ENCODE peak calls at places on chromosomes 11 and 22, in five cellular contexts. One of them, this sample, is unnamed.

GRCh38 chr22:22394589-22394988 is 114.0 kb downstream of the ZNF280B start:
- DNase-seq in neuronal stem cell: no peak
- DNase-seq in trophoblast cell: no peak
- DNase-seq in H9: no peak
- DNase-seq in mesenchymal stem cell: no peak
- DNase-seq in this sample: no peak

GRCh38 chr11:104556606-104557301 is 341.5 kb downstream of the CASP12 start:
- DNase-seq in neuronal stem cell: no peak
- DNase-seq in trophoblast cell: no peak
- DNase-seq in H9: no peak
- DNase-seq in mesenchymal stem cell: no peak
- DNase-seq in this sample: no peak

GRCh38 chr11:125410091-125410490 is 86.0 kb downstream of the FEZ1 start:
- DNase-seq in neuronal stem cell: no peak
- DNase-seq in trophoblast cell: peak
- DNase-seq in H9: peak
- DNase-seq in mesenchymal stem cell: peak
- DNase-seq in this sample: peak

GRCh38 chr11:127451852-127452251 is 451.3 kb upstream of the KIRREL3 start:
- DNase-seq in neuronal stem cell: no peak
- DNase-seq in trophoblast cell: no peak
- DNase-seq in H9: no peak
- DNase-seq in mesenchymal stem cell: no peak
- DNase-seq in this sample: no peak

GRCh38 chr11:94511932-94512781 is at the start of gene C11orf97:
- DNase-seq in neuronal stem cell: peak
- DNase-seq in trophoblast cell: peak
- DNase-seq in H9: peak
- DNase-seq in mesenchymal stem cell: peak
- DNase-seq in this sample: peak

GRCh38 chr11:83241291-83241946 is 44.7 kb downstream of the CCDC90B start:
- DNase-seq in neuronal stem cell: peak
- DNase-seq in trophoblast cell: peak
- DNase-seq in H9: peak
- DNase-seq in mesenchymal stem cell: peak
- DNase-seq in this sample: no peak

GRCh38 chr11:134510641-134511040 is 98.6 kb upstream of the B3GAT1 start:
- DNase-seq in neuronal stem cell: no peak
- DNase-seq in trophoblast cell: no peak
- DNase-seq in H9: no peak
- DNase-seq in mesenchymal stem cell: no peak
- DNase-seq in this sample: no peak

GRCh38 chr11:133819114-133819513 is 26.2 kb downstream of the SPATA19 start:
- DNase-seq in neuronal stem cell: no peak
- DNase-seq in trophoblast cell: no peak
- DNase-seq in H9: peak
- DNase-seq in mesenchymal stem cell: no peak
- DNase-seq in this sample: peak

GRCh38 chr11:75513250-75513649 is 12.5 kb downstream of the GDPD5 start:
- DNase-seq in neuronal stem cell: no peak
- DNase-seq in trophoblast cell: no peak
- DNase-seq in H9: no peak
- DNase-seq in mesenchymal stem cell: no peak
- DNase-seq in this sample: no peak

GRCh38 chr11:17720796-17721171 is 1.4 kb downstream of the MYOD1 start:
- DNase-seq in neuronal stem cell: no peak
- DNase-seq in trophoblast cell: no peak
- DNase-seq in H9: peak
- DNase-seq in mesenchymal stem cell: no peak
- DNase-seq in this sample: no peak

GRCh38 chr22:41603873-41604332 is 14.3 kb upstream of the PMM1 start:
- DNase-seq in neuronal stem cell: no peak
- DNase-seq in trophoblast cell: no peak
- DNase-seq in H9: no peak
- DNase-seq in mesenchymal stem cell: no peak
- DNase-seq in this sample: no peak

GRCh38 chr11:111039982-111040381 is 205.5 kb upstream of the POU2AF2 start:
- DNase-seq in neuronal stem cell: no peak
- DNase-seq in trophoblast cell: no peak
- DNase-seq in H9: no peak
- DNase-seq in mesenchymal stem cell: no peak
- DNase-seq in this sample: no peak
- H2BK12ac ChIP-seq in neuronal stem cell: no peak
- H2BK12ac ChIP-seq in trophoblast cell: no peak
- H2BK12ac ChIP-seq in H9: no peak
- H2BK12ac ChIP-seq in mesenchymal stem cell: no peak
- H2BK12ac ChIP-seq in this sample: no peak

DNA sequence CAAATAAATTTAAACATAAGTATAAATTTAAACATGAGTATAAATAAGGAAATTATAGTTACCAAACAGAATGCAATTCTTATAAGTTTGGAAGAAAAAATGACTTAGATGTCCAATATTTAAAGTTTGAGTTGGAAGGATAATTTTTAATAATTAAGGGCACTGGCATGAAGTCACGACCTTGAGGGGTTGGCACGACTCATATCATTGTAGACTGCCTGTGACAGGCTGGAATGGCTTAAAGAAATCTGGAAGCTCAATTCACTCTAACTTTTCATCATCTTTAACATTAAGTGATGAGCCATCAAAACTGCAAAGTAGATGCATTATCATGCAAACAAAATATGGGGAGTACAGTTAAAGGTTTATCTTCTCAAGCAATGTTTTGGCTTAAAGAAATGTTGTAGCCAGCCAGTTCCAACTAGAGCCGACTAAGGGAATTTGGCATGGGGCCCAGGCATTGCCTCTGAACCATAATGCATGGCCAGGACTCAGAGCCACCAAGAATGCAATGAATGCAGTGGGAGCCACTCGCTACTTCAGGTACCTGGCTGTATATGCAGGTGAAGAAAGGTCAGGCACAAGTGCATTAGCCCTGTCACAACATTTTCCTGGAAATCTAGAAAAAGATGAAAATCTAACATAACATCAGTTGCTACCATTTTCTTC is 33.4 kb downstream of the PGR start:
- DNase-seq in neuronal stem cell: no peak
- DNase-seq in trophoblast cell: no peak
- DNase-seq in H9: no peak
- DNase-seq in mesenchymal stem cell: no peak
- DNase-seq in this sample: no peak
- H2BK12ac ChIP-seq in neuronal stem cell: no peak
- H2BK12ac ChIP-seq in trophoblast cell: no peak
- H2BK12ac ChIP-seq in H9: no peak
- H2BK12ac ChIP-seq in mesenchymal stem cell: no peak
- H2BK12ac ChIP-seq in this sample: no peak

DNA sequence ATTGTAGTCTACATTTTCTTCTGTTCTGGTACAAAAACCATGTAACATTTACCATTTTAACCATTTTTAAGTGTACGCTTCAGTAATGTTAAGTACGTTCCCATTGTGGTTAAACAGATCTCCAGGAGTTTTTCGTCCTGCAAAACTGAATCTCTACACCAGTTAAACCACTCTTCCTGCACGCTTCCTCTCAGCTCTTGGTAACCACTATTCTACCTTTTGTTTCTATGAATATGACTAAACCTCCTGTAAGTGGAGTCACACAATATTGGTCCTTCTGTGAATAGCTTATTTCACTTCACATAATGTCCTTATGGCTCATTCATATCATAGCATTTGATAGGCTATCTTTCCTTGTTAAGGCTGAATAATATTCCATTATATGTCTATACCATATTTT is 7.1 kb upstream of the EXT2 start:
- DNase-seq in neuronal stem cell: no peak
- DNase-seq in trophoblast cell: no peak
- DNase-seq in H9: no peak
- DNase-seq in mesenchymal stem cell: no peak
- DNase-seq in this sample: no peak
- H2BK12ac ChIP-seq in neuronal stem cell: no peak
- H2BK12ac ChIP-seq in trophoblast cell: no peak
- H2BK12ac ChIP-seq in H9: no peak
- H2BK12ac ChIP-seq in mesenchymal stem cell: no peak
- H2BK12ac ChIP-seq in this sample: no peak

DNA sequence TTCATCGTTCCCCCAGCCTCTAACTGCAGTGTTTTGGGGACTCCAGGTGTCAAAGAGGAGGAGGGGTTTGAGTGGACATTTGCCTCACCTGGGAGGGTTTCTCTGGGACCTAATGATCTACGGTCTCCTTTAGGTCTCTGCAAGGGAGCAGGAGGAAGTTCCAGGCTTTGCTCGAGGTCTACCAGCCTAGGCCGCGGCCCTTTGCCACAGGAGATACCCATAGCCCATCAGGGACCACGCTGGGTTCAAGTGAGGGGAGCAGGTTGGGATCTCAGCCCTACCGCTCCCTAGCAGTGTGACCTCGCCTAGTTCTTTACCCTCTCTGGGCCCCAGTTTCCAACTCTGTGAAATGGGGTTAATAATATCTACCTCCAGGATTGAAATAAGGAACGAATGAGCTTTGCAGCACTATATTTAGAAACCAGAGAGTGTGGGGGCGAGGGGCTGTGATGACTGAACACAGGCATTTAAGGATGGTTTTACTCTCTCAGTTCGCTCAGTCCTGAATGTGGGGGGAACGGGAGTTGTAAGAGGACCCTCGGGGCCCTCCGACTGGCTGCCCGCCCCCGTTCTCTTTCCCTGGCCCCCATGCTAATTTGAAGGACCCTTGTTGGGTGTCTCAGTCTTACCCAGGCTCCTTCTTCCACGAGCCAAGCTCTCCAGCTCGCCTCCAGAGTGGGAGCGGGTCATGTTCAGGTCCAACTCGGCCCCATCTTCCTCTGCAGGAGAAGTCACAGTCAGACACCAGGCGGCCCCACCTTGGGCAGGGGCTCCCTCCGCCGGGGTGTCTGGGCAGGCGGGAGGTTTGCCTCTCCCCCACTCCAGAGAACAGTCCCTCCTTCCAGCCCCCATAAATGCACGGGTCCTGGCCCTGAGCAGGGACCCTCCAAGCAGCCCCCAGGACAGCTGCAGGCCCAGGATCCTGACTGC is 11.7 kb downstream of the PDGFB start:
- DNase-seq in neuronal stem cell: no peak
- DNase-seq in trophoblast cell: no peak
- DNase-seq in H9: no peak
- DNase-seq in mesenchymal stem cell: no peak
- DNase-seq in this sample: no peak
- H2BK12ac ChIP-seq in neuronal stem cell: peak
- H2BK12ac ChIP-seq in trophoblast cell: peak
- H2BK12ac ChIP-seq in H9: peak
- H2BK12ac ChIP-seq in mesenchymal stem cell: no peak
- H2BK12ac ChIP-seq in this sample: peak

DNA sequence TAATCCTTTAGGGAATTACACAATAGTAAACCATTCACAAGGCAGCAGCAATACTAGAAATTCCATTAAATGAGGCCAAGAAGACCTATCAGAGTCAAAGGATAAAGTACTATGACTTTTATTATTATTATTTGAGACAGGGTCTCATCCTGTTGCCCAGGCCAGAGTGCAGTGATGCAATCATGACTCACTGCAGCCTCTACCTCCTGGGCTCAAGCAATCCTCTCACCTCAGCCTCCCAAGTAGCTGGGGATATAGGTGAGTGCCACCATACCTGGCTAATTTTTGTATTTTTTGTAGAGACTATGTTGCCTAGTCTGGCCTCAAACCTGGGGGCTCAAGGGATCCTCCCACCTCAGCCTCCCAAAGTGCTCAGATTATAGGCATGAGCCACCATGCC is 51.8 kb downstream of the TTC28 start:
- DNase-seq in neuronal stem cell: no peak
- DNase-seq in trophoblast cell: no peak
- DNase-seq in H9: no peak
- DNase-seq in mesenchymal stem cell: no peak
- DNase-seq in this sample: no peak
- H2BK12ac ChIP-seq in neuronal stem cell: no peak
- H2BK12ac ChIP-seq in trophoblast cell: no peak
- H2BK12ac ChIP-seq in H9: no peak
- H2BK12ac ChIP-seq in mesenchymal stem cell: no peak
- H2BK12ac ChIP-seq in this sample: no peak

GRCh38 chr11:66176650-66177049 is 91.8 kb upstream of the RAB1B start:
- DNase-seq in neuronal stem cell: no peak
- DNase-seq in trophoblast cell: no peak
- DNase-seq in H9: no peak
- DNase-seq in mesenchymal stem cell: no peak
- DNase-seq in this sample: no peak

GRCh38 chr11:66168289-66168688 is 98.2 kb downstream of the PACS1 start:
- DNase-seq in neuronal stem cell: no peak
- DNase-seq in trophoblast cell: no peak
- DNase-seq in H9: no peak
- DNase-seq in mesenchymal stem cell: no peak
- DNase-seq in this sample: no peak

DNA sequence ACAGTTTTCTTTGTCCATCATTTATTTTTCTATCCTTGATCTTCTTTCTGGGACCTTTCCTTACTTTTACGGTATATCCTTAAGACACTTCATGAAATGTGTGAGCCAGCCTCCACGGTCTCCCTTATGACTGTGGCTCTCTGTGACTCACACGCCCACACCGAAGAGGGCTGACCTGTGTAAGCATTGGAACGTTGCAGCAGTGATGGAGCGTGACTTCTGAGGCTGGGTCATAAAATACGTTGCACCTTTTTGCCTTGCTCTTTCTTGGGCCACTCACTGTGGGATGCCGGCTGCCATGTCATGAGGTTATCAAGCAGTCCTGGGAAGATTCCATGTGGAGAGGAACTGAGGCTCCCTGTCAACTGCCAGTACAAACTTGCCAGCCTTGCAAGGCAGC is 96.3 kb upstream of the RAB1B start:
- DNase-seq in neuronal stem cell: no peak
- DNase-seq in trophoblast cell: peak
- DNase-seq in H9: no peak
- DNase-seq in mesenchymal stem cell: peak
- DNase-seq in this sample: no peak
- H2BK12ac ChIP-seq in neuronal stem cell: no peak
- H2BK12ac ChIP-seq in trophoblast cell: no peak
- H2BK12ac ChIP-seq in H9: no peak
- H2BK12ac ChIP-seq in mesenchymal stem cell: no peak
- H2BK12ac ChIP-seq in this sample: no peak

GRCh38 chr11:102081313-102081712 is 28.9 kb upstream of the YAP1 start:
- DNase-seq in neuronal stem cell: no peak
- DNase-seq in trophoblast cell: no peak
- DNase-seq in H9: no peak
- DNase-seq in mesenchymal stem cell: no peak
- DNase-seq in this sample: no peak

GRCh38 chr11:102085864-102086551 is 24.2 kb upstream of the YAP1 start:
- DNase-seq in neuronal stem cell: no peak
- DNase-seq in trophoblast cell: no peak
- DNase-seq in H9: no peak
- DNase-seq in mesenchymal stem cell: peak
- DNase-seq in this sample: no peak
- H2BK12ac ChIP-seq in neuronal stem cell: no peak
- H2BK12ac ChIP-seq in trophoblast cell: no peak
- H2BK12ac ChIP-seq in H9: no peak
- H2BK12ac ChIP-seq in mesenchymal stem cell: no peak
- H2BK12ac ChIP-seq in this sample: no peak

This sample was measured in H1.